ENCODE peak calls at places on chromosomes 3 and 15, in six cellular contexts. G, E, T, P, S and V are unnamed samples.

GRCh38 chr3:135246027-135246426 is 451.0 kb downstream of the EPHB1 start:
- DNase-seq in G (no peak), S (no peak), P (no peak), T (no peak), E (no peak), V (no peak)

GRCh38 chr3:99624536-99625236 is 13.7 kb upstream of the COL8A1 start:
- DNase-seq in T (no peak), G (no peak), P (no peak), S (peak), E (no peak), V (no peak)

GRCh38 chr3:146577662-146578061 is 27.5 kb downstream of the PLSCR5 start:
- DNase-seq in G (peak), E (peak), T (no peak), P (no peak), S (peak), V (no peak)

GRCh38 chr15:37098468-37099320 is 1.7 kb downstream of the MEIS2 start:
- DNase-seq in S (peak), T (no peak), E (no peak), P (no peak), G (peak), V (no peak)

GRCh38 chr3:171851685-171852084 is 8.5 kb downstream of the TMEM212 start:
- DNase-seq in E (peak), P (no peak), G (peak), T (no peak), S (no peak), V (no peak)

GRCh38 chr15:22831473-22831872 is 7.0 kb upstream of the NIPA2 start:
- DNase-seq in E (peak), G (no peak), T (no peak), P (no peak), S (no peak), V (no peak)

GRCh38 chr15:75733761-75734651 is 21.4 kb upstream of the CSPG4 start:
- DNase-seq in T (no peak), P (peak), E (no peak), S (no peak), G (no peak), V (no peak)

GRCh38 chr3:170848294-170848917 is 21.6 kb downstream of the RPL22L1 start:
- DNase-seq in S (no peak), E (peak), T (no peak), G (peak), P (no peak), V (no peak)

GRCh38 chr3:100603449-100603848 is 6.0 kb upstream of the ADGRG7 start:
- DNase-seq in G (peak), S (peak), E (peak), T (no peak), P (no peak), V (no peak)

GRCh38 chr3:73733796-73734195 is 109.1 kb upstream of the PDZRN3 start:
- DNase-seq in E (no peak), T (no peak), S (no peak), P (no peak), G (no peak), V (no peak)

GRCh38 chr15:27463699-27464098 is 492.7 kb downstream of the GABRG3 start:
- DNase-seq in P (no peak), S (no peak), T (no peak), E (no peak), G (no peak), V (no peak)

GRCh38 chr3:12724794-12725193 is 34.3 kb downstream of the TMEM40 start:
- DNase-seq in G (no peak), E (no peak), T (no peak), P (no peak), S (no peak), V (no peak)

GRCh38 chr3:12716605-12717121 is 42.4 kb downstream of the TMEM40 start:
- DNase-seq in E (peak), G (peak), S (no peak), P (no peak), T (no peak), V (no peak)

GRCh38 chr3:12722205-12722604 is 36.9 kb downstream of the TMEM40 start:
- DNase-seq in G (no peak), E (no peak), T (no peak), P (no peak), S (no peak), V (no peak)

GRCh38 chr3:12719984-12720656 is 38.9 kb downstream of the TMEM40 start:
- DNase-seq in E (peak), P (peak), G (peak), S (peak), T (peak), V (no peak)

GRCh38 chr3:12719541-12719940 is 39.5 kb downstream of the TMEM40 start:
- DNase-seq in E (no peak), T (no peak), P (no peak), S (no peak), G (no peak), V (no peak)
- H3K4me3 ChIP-seq in E (peak), T (no peak), P (no peak), S (peak), G (no peak), V (peak)

DNA sequence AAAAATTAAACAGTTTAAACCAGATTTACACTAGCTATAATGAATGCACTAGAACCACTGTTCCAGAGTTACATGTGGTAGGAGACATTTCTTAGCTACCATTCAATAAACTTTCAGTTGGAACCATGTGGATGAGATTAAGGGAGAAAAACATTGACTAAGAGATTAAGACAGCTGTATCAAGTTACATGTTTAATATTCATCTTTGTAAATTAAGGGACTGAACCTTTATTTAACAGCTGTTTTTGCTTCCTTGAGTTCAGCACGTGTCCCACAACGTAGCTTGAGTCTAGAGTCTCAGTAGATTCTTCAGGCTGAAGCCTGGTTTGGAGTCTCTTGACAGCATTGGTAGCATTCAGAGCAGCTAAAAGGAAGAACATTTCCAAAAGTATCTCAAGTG is 27.2 kb upstream of the CFAP44 start:
- DNase-seq in E (no peak), P (no peak), G (no peak), S (no peak), T (no peak), V (no peak)
- H3K4me3 ChIP-seq in E (no peak), P (no peak), G (no peak), S (no peak), T (no peak), V (no peak)

DNA sequence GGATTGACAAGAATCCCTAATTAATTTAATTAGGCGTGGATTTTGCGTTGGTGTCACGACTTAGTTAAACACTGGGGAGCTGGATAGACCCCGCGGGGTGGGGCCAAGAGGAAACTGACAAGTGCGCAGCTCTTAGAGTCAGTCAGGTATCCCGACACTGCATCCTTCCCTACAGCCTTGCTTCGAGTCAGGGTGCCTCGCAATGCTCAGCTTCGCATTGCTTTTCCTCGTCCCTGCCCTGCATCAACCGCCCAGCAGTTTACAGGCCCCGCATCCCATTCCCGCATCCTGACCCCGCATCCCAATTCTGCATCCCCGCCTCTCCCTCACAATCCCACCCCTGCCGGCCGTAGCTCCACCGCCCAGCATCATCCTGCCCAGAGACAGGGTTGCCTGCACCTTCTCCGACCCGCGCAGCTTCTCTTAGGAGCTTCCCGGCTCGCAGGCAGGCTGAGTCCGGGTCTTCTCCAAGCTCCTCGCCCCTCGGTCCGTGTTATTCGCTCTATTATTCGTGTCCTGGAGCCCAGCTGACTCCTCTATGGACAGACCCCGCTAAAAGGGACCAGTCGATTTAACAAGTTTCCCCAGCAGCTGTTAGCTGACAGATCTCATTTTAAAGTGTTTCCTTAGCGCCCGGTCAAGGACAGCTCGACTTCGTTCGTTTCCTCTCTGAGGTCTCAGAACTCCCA is 697 bp upstream of the SHOX2 start:
- DNase-seq in S (peak), G (peak), E (no peak), T (no peak), P (no peak), V (no peak)
- H3K4me3 ChIP-seq in S (peak), G (no peak), E (peak), T (no peak), P (no peak), V (peak)

DNA sequence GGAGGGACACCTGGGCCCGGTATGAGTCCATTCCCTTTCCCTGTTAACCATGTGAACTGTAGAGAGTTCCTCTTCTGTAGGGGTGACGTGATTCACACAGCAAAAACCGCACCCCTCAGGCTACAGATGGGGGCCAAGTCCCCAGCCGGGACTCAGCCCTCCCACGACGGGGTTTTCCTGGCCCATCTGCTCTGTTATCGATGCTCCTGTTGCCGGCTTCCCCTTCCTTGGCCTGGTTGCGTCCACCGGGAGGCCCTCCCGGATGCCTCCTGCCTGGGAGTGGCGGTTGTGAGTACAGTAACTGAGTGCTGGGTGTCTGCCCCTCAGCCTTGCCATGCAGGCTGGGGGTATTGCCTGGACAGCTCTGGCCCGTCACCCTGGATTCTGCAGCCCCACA is 792 bp upstream of the PLXNA1 start:
- DNase-seq in P (no peak), E (no peak), T (peak), G (no peak), S (peak), V (no peak)
- H3K4me3 ChIP-seq in P (peak), E (peak), T (no peak), G (no peak), S (peak), V (peak)

DNA sequence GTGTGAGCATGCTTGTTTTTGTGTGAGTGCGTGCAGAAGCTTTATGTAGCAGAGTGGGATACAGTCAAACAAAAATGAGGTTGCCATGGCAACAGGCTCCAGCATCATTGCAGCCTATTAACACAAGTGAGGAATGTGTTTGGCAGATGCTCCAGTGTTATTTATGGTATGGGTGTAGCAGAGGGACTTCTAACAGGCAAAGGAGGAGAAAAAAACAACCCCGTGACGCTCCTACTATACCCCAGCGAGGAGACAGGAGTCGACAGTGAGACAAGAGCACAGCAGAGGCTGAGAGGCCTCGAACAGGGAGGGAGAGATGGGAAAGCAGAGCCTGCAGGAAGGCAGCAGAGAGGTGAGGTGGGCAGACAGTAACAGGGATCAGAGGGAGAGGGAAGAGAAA is 4.9 kb downstream of the ADCY5 start:
- DNase-seq in S (no peak), E (peak), T (no peak), P (no peak), G (no peak), V (no peak)
- H3K4me3 ChIP-seq in S (no peak), E (no peak), T (no peak), P (no peak), G (no peak), V (no peak)

DNA sequence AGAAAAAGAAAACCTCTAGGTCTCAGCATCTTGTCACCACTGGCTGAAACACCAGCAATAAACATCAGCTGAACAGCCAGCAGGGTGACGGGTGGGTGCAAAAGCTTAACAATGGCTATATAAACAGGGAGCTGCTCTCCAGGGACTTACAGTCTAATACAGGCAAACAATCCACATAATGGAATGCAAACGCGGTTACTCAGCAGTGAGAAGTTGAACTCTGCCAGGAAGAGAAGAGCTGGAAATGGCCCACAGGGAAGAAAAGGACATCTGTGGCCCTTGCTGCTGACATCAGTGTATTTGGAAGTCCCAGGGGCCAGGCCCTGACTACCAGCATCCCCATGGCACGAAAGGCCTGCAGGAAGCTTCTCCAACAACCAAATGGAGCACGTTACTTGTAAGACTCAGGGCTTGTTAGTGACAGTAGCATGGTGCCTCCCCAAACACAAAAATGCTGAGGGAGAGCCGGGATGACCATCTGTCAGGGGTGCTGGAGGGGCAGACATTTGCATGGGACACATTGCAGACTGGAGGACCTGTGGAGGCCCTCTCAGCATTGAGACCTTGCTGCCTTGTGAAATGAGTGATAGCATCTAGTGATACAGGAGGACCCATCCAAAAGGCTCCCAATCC is 3.0 kb downstream of the HEG1 start:
- DNase-seq in S (peak), T (no peak), G (peak), P (no peak), E (peak), V (peak)
- H3K4me3 ChIP-seq in S (peak), T (peak), G (no peak), P (peak), E (peak), V (peak)

DNA sequence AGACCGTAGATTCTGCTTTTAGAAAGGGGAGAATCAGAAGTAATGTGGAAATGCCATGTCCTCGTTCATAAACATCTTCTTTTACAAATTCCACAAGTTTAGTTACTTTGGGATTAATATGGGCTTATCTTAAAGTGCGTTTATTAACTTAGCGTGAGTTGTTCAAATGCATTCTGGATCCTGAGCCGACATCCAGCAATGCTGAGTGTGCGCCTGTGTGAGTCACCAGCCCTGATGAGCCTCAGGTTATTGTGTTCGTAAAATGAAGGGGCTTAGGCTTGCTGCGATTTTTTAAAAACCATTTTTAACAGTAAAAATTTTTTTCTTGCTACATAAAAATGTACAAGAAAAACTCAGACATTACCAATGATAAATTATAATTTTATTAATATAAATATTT is 57.9 kb downstream of the TFRC start:
- DNase-seq in S (no peak), E (no peak), G (no peak), T (no peak), P (no peak), V (no peak)
- H3K4me3 ChIP-seq in S (no peak), E (no peak), G (no peak), T (no peak), P (no peak), V (no peak)

DNA sequence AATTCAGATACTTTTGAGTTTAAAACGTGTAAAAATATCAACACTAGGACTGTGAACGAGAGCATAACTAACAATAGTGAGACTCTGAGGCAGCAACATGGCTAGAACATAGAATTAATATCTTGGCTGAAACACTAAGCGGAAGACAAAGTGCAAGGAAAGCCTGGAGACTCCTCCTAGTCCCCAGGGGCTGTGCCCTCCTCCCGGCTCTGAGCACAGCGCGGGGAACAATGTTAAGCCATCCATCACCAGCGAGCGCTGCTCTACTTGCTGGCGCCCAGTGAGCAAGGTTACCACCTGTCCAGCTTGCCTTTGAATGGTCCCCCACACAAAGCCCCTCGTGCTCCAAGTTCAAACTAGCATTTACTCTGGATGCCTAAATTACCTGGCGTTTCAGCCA is 436.9 kb downstream of the FOXP1 start:
- DNase-seq in P (no peak), G (no peak), S (no peak), E (no peak), T (no peak), V (no peak)
- H3K4me3 ChIP-seq in P (no peak), G (no peak), S (no peak), E (no peak), T (no peak), V (no peak)

DNA sequence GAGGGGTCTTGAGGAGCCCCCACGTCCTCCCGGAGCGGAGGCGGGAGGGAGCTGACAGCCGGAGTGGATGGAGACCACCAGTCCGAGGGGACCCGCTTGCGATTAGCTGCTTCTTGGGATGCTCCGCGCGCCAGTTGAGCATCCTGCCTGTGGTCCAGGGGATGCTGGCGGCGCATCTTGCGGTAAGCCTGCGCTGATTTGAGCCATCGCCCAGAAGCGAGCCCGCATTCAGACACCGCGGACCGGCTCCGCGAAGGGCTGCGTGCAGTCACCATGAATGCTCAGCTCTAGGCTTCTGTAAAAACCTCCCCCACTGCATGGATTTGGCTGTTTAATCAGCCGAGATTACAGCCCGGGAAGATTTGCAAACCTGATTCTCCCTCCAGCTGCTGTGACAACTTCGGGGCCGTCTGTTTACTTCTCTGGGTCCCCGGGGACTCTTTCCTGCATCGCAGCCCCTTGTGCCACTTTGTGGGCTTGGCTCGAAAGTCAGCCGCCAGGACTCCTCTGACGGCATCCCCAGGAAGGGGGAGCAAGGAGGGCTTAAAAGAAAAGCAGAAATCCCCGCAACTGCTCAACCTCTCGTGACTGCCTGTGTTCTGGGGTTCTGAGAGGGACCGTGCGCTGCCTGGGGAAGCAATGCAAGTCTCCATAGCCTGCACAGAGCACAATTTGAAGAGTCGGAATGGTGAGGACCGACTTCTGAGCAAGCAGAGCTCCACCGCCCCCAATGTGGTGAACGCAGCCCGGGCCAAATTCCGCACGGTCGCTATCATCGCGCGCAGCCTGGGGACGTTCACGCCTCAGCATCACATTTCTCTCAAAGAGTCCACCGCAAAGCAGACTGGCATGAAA is 171.1 kb downstream of the KCNAB1 start:
- DNase-seq in E (no peak), T (no peak), P (no peak), G (no peak), S (peak), V (no peak)
- H3K4me3 ChIP-seq in E (peak), T (no peak), P (peak), G (peak), S (no peak), V (peak)

DNA sequence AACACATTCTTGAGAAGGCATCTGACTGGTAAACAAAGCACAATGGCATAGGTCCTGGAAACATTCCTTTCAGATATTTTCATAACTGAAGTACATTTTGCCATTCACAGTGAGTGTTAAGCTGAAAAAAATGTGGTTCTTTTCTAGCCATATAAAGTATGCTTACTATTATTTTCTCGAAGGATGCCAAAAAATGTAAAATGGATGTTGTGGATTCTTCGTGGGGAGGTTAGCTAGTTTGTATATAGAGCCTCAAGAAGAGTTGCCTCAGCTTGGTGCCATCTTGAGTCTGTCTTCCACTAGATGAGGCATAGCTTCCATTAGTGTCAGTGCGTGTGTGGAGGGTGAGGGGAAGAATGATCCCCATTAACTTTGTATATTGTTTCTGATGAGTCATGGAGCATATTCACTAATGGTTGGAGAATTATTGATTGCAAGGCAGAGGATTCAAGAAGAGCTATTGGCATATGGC is 4.1 kb downstream of the MBNL1 start:
- DNase-seq in P (no peak), T (no peak), E (peak), G (peak), S (peak), V (no peak)
- H3K4me3 ChIP-seq in P (peak), T (no peak), E (peak), G (peak), S (peak), V (no peak)